ENCODE peak calls at places on chromosomes 16 and 17, in four cellular contexts. F is GM12878, I is H1, T is HepG2. N is an unnamed sample.

GRCh38 chr17:35537569-35538209 is at the start of gene SLFN12L:
- DNase-seq in F (no peak), I (no peak), T (no peak), N (peak)

GRCh38 chr17:50260501-50260911 is 13.8 kb upstream of the TMEM92 start:
- DNase-seq in F (no peak), I (no peak), T (no peak), N (no peak)

GRCh38 chr17:50206604-50207293 is 5.3 kb upstream of the COL1A1 start:
- DNase-seq in F (no peak), I (peak), T (no peak), N (peak)

GRCh38 chr17:73703216-73703615 is 59.0 kb upstream of the SDK2 start:
- DNase-seq in F (no peak), I (no peak), T (no peak), N (no peak)

GRCh38 chr17:57902800-57903759 is 52.1 kb downstream of the CUEDC1 start:
- DNase-seq in F (peak), I (no peak), T (peak), N (no peak)

GRCh38 chr16:12337776-12338655 is 361.5 kb downstream of the SNX29 start:
- DNase-seq in F (no peak), I (no peak), T (no peak), N (no peak)

GRCh38 chr16:89344314-89344828 is 126.9 kb downstream of the ZNF778 start:
- DNase-seq in F (no peak), I (no peak), T (no peak), N (no peak)

GRCh38 chr16:11674818-11675560 is 6.7 kb downstream of the SNN start:
- DNase-seq in F (no peak), I (no peak), T (no peak), N (no peak)

GRCh38 chr17:44105483-44105882 is 18.0 kb downstream of the HDAC5 start:
- DNase-seq in F (no peak), I (no peak), T (no peak), N (no peak)

GRCh38 chr16:88007321-88007731 is 56.1 kb downstream of the BANP start:
- DNase-seq in F (no peak), I (no peak), T (no peak), N (no peak)

GRCh38 chr16:10514369-10515055 is 65.9 kb downstream of the EMP2 start:
- DNase-seq in F (no peak), I (peak), T (peak), N (peak)

GRCh38 chr16:54431041-54431996 is 144.7 kb upstream of the IRX3 start:
- DNase-seq in F (no peak), I (no peak), T (no peak), N (no peak)

GRCh38 chr17:9839433-9839832 is 13.7 kb downstream of the GLP2R start:
- DNase-seq in F (no peak), I (no peak), T (no peak), N (no peak)

GRCh38 chr16:10906914-10907756 is 30.1 kb downstream of the CIITA start:
- DNase-seq in F (no peak), I (no peak), T (no peak), N (no peak)

GRCh38 chr17:3575506-3575905 is 17.9 kb upstream of the TRPV3 start:
- DNase-seq in F (no peak), I (no peak), T (no peak), N (no peak)

GRCh38 chr16:76007649-76008048 is 269.6 kb upstream of the CNTNAP4 start:
- DNase-seq in F (no peak), I (no peak), T (no peak), N (no peak)

GRCh38 chr16:88588754-88589153 is 18.6 kb downstream of the ZC3H18 start:
- DNase-seq in F (no peak), I (no peak), T (no peak), N (no peak)

GRCh38 chr17:28216528-28216927 is 102.5 kb upstream of the TMEM97 start:
- DNase-seq in F (no peak), I (no peak), T (no peak), N (no peak)

GRCh38 chr16:20747030-20747816 is 5.6 kb upstream of the THUMPD1 start:
- DNase-seq in F (no peak), I (no peak), T (peak), N (peak)

GRCh38 chr17:36198831-36199465 is 2.4 kb upstream of the CCL3L1 start:
- DNase-seq in F (no peak), I (peak), T (no peak), N (no peak)

GRCh38 chr17:63102034-63102433 is 136.0 kb downstream of the TANC2 start:
- DNase-seq in F (no peak), I (no peak), T (no peak), N (no peak)

GRCh38 chr16:48075398-48075797 is 80.4 kb downstream of the ABCC12 start:
- DNase-seq in F (no peak), I (no peak), T (peak), N (no peak)

GRCh38 chr16:53949716-53950410 is 245.9 kb downstream of the FTO start:
- DNase-seq in F (no peak), I (no peak), T (peak), N (no peak)

GRCh38 chr17:75365009-75365930 is 40.2 kb downstream of the GRB2 start:
- DNase-seq in F (no peak), I (no peak), T (no peak), N (no peak)
- TF ChIP-seq CBX5 in F (no peak), I (no peak), T (no peak), N (no peak)

DNA sequence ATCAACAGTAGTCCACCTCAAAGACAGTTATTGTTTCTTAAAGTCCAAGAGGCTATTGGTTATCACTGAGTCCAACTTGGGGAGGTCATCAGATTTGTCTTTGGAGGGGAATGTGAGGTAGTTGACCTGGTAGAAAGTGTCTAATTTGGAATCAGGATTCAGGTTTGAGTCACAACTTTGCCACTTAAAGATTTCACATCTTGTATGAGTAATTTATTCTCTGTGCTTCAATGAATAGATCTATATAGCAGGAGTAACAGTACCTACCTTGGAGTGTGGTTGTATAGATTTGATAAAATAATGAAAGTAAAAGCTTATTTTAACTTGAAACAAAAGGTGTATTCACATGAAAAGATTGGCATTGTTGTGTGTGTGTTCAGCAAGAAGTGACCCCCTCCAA is 119.3 kb upstream of the TBX2 start:
- DNase-seq in F (no peak), I (no peak), T (no peak), N (no peak)
- TF ChIP-seq ATF2 in F (peak), I (no peak), T (no peak), N (no peak)

DNA sequence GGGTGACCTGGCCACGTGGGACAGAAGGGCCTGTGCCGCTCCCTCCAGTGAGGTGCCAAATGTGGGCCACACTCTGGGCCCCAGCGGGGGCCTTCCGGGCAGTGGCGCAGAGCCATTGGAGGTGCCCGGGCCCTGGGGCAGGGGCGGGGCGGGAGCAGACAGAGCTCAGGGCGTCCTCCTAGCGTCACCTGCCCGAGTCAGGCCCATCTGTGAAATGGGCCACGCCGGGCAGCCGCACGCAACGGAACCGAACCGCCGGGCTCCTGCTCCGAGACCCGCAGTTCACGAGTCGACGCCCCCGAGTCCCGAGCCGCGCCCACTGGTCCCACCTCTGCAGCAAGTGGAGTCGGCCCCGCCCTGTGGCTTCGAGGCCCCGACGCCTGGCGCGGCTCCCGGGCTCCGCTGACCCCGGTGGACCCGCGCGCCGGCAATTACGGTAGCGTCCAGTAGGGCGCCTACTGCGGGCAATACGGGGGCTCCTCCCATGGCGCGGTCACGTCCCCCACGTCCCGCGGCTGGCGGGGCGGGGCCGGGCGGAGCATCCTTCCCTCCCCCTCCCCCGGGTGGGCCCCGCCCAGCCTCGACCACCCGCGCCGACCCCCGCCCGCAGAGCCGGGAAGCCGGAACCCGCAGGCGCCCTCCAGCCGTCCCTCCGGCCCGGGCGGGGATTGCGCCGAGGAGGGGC is 1.9 kb downstream of the SLC16A3 start:
- DNase-seq in F (no peak), I (no peak), T (peak), N (peak)
- TF ChIP-seq CBX5 in F (no peak), I (no peak), T (peak), N (no peak)

GRCh38 chr17:34171245-34171818 is 83.8 kb upstream of the CCL2 start:
- DNase-seq in F (no peak), I (peak), T (peak), N (peak)
- TF ChIP-seq ATF2 in F (no peak), I (peak), T (no peak), N (no peak)

DNA sequence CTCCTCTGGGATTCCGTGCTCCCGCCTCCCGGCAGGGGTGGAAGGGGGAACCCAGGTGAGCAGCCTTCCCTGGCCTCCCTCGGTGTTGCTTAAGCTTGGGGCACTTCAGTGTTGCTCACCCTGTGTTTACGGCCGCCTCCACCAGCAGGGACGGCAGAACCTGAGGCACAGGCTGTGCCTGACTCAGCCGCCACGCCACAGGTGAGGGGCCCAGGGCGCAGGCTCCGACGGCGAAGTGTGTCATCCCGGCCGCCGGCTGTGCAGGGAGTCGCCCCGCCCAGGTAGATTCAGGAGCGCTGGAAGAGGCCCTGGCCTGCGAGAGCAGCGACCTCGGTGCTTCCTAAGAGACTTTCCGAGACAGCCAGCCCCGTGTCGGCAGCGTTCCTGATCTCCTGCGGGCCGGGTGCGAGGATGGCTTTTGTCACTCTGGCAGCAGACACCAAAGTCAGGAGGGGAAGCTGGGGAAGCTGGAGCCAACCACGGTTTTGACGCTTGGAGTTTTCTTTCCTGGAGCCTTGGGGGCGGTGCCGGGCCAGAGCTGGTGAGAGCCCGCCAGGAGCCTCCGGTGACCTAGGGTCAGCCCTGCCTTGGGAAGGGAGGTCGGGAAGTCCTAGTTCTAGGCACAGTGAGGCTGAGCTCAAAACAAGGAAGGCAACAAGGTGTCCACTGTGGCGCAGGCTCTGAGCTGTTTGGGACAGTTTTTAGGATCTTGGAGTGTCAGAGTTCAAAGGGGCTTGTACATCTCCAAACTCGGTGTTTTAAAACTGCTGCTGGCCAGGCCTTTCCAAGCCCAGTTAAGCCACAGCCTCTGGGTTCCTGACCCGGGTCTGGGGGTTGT is 2.1 kb downstream of the GSE1 start:
- DNase-seq in F (no peak), I (peak), T (peak), N (no peak)
- TF ChIP-seq CBX5 in F (no peak), I (no peak), T (peak), N (no peak)

GRCh38 chr17:80538484-80538883 is 6.2 kb upstream of the RPTOR start:
- DNase-seq in F (no peak), I (no peak), T (no peak), N (no peak)
- TF ChIP-seq ATF2 in F (no peak), I (no peak), T (no peak), N (no peak)

GRCh38 chr16:27547134-27547533 is 2.6 kb downstream of the GTF3C1 start:
- DNase-seq in F (no peak), I (no peak), T (no peak), N (peak)
- TF ChIP-seq CBX5 in F (no peak), I (no peak), T (no peak), N (no peak)